ENCODE peak calls at places on chromosomes 1 and 21, in ten cellular contexts. B, W, L, C, D, R, Z, O, X and G are unnamed samples.

GRCh38 chr1:84327830-84328229 is 26.3 kb downstream of the SAMD13 start:
- DNase-seq in W (no peak), X (peak; percentile 11), R (no peak), L (no peak), B (no peak), Z (no peak), D (no peak), O (no peak), C (no peak), G (no peak)

GRCh38 chr1:240027059-240027462 is 64.6 kb upstream of the FMN2 start:
- DNase-seq in L (peak; percentile 35), W (peak; percentile 72), R (no peak), C (peak; percentile 60), O (peak; percentile 65), D (peak; percentile 62), X (peak; percentile 27), Z (no peak), B (no peak), G (peak; percentile 44)

GRCh38 chr1:54122992-54123391 is 29.8 kb downstream of the CDCP2 start:
- DNase-seq in X (no peak), W (no peak), Z (no peak), B (no peak), L (no peak), D (no peak), C (no peak), O (no peak), R (no peak), G (no peak)

GRCh38 chr1:230208619-230209261 is 141.7 kb downstream of the GALNT2 start:
- DNase-seq in D (peak; percentile 48), B (no peak), C (no peak), W (no peak), R (no peak), L (no peak), O (no peak), X (no peak), Z (no peak), G (no peak)

GRCh38 chr1:200979574-200980451 is 43.7 kb downstream of the KIF21B start:
- DNase-seq in W (peak; percentile 36), L (peak; percentile 52), X (no peak), O (peak; percentile 24), Z (no peak), D (peak; percentile 62), B (peak; percentile 43), C (peak; percentile 47), R (no peak), G (peak; percentile 30)

GRCh38 chr1:9352364-9353140 is 59.9 kb downstream of the SPSB1 start:
- DNase-seq in L (no peak), Z (no peak), X (no peak), C (no peak), O (no peak), R (no peak), B (no peak), W (no peak), D (peak; percentile 25), G (no peak)

GRCh38 chr1:215594640-215595039 is 27.5 kb downstream of the KCTD3 start:
- DNase-seq in W (peak; percentile 52), R (no peak), L (no peak), O (peak; percentile 22), D (no peak), B (no peak), C (no peak), X (no peak), Z (no peak), G (no peak)

GRCh38 chr1:91884459-91885290 is 1.3 kb downstream of the TGFBR3 start:
- DNase-seq in C (no peak), B (no peak), D (peak; percentile 36), W (no peak), R (no peak), O (no peak), X (peak; percentile 28), Z (peak; percentile 26), L (no peak), G (no peak)

GRCh38 chr21:45132841-45133573 is 58.6 kb downstream of the ADARB1 start:
- DNase-seq in W (no peak), C (no peak), B (no peak), O (no peak), D (no peak), R (no peak), X (no peak), Z (no peak), L (no peak), G (no peak)

GRCh38 chr1:246647513-246647912 is 76.7 kb upstream of the SCCPDH start:
- DNase-seq in W (peak; percentile 57), O (peak; percentile 82), C (no peak), B (no peak), L (no peak), R (no peak), X (no peak), D (no peak), Z (no peak), G (no peak)
- H3K4me3 ChIP-seq in W (no peak overlapping the region), O (no peak overlapping the region), C (no peak overlapping the region), B (no peak overlapping the region), L (no peak overlapping the region), R (no peak overlapping the region), X (no peak overlapping the region), D (no peak overlapping the region), Z (peak overlapping the region; percentile 30), G (no peak overlapping the region)

GRCh38 chr1:247862756-247863155 is 5.8 kb downstream of the TRIM58 start:
- DNase-seq in O (no peak), R (no peak), B (no peak), W (no peak), Z (no peak), C (no peak), X (no peak), D (no peak), L (no peak), G (no peak)

GRCh38 chr1:247855911-247856310 is 1.1 kb upstream of the TRIM58 start:
- DNase-seq in L (no peak), W (no peak), R (no peak), D (no peak), X (no peak), C (no peak), B (no peak), Z (no peak), O (no peak), G (no peak)

GRCh38 chr1:247857986-247858356 is 984 bp downstream of the TRIM58 start:
- DNase-seq in W (no peak), X (no peak), D (peak; percentile 20), O (peak; percentile 15), R (no peak), L (no peak), C (no peak), B (no peak), Z (no peak), G (no peak)

GRCh38 chr1:247854899-247855545 is 2.0 kb upstream of the TRIM58 start:
- DNase-seq in B (no peak), O (no peak), Z (no peak), D (no peak), W (no peak), C (no peak), R (no peak), L (no peak), X (no peak), G (no peak)

DNA sequence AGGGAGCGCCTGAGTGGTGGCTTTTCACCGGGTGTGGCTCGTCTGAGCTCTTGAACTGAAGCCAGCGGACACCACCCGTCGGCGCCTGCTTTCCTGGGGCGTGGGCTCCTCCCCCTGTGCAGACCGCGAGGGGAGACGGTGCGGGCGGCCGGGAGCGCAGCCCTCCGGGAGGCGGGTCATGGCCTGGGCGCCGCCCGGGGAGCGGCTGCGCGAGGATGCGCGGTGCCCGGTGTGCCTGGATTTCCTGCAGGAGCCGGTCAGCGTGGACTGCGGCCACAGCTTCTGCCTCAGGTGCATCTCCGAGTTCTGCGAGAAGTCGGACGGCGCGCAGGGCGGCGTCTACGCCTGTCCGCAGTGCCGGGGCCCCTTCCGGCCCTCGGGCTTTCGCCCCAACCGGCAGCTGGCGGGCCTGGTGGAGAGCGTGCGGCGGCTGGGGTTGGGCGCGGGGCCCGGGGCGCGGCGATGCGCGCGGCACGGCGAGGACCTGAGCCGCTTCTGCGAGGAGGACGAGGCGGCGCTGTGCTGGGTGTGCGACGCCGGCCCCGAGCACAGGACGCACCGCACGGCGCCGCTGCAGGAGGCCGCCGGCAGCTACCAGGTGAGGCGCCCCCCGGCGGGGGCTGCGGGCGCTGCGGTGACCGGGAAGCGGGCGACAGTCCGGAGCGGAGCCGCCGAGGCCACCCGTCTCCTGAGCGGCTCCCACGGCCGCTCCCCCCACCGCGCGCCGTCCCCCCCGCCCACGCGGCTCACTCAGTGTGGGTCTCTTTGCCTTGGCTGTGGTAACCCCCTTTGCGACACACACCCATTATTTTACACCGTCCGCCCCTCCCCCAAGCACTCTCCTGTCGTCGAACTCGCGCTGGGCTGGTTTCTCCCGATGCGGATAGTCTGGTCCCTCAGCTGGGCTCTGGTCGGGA is at the start of gene TRIM58:
- DNase-seq in L (no peak), O (peak; percentile 46), Z (no peak), B (no peak), C (no peak), W (no peak), R (peak; percentile 75), X (no peak), D (peak; percentile 63), G (no peak)
- TF ChIP-seq CTCF in L (no peak), O (no peak), Z (no peak), B (no peak), C (no peak), W (no peak), R (no peak), X (no peak), D (peak; percentile 17), G (no peak)

GRCh38 chr1:207311888-207312603 is 9.4 kb upstream of the CD55 start:
- DNase-seq in B (no peak), R (no peak), O (no peak), X (no peak), L (no peak), D (no peak), C (no peak), Z (no peak), W (no peak), G (no peak)

GRCh38 chr1:207312604-207312920 is 8.9 kb upstream of the CD55 start:
- DNase-seq in W (no peak), Z (no peak), L (no peak), C (no peak), B (no peak), X (no peak), R (no peak), O (no peak), D (no peak), G (no peak)

GRCh38 chr1:207308451-207309190 is 12.9 kb upstream of the CD55 start:
- DNase-seq in X (no peak), Z (no peak), O (no peak), C (no peak), R (no peak), L (no peak), D (no peak), W (no peak), B (no peak), G (no peak)

GRCh38 chr1:207306603-207307002 is 14.9 kb upstream of the CD55 start:
- DNase-seq in Z (no peak), D (no peak), X (no peak), C (no peak), O (no peak), L (no peak), R (no peak), B (no peak), W (no peak), G (no peak)

GRCh38 chr1:207309775-207310273 is 11.7 kb upstream of the CD55 start:
- DNase-seq in O (peak; percentile 85), D (peak; percentile 36), L (peak; percentile 65), X (peak; percentile 31), Z (no peak), R (no peak), W (peak; percentile 93), B (no peak), C (peak; percentile 78), G (peak; percentile 83)
- H3K4me3 ChIP-seq in O (no peak overlapping the region), D (no peak overlapping the region), L (no peak overlapping the region), X (no peak overlapping the region), Z (peak overlapping the region; percentile 13), R (peak overlapping the region; percentile 29), W (peak overlapping the region; percentile 3), B (peak overlapping the region; percentile 4), C (peak overlapping the region; percentile 29), G (no peak overlapping the region)

GRCh38 chr1:176543360-176544136 is 80.6 kb downstream of the PAPPA2 start:
- DNase-seq in B (no peak), D (no peak), Z (no peak), C (no peak), X (no peak), L (no peak), W (no peak), R (no peak), O (no peak), G (no peak)
- TF ChIP-seq CTCF in B (no peak), D (no peak), Z (no peak), C (no peak), X (no peak), L (no peak), W (no peak), R (no peak), O (no peak), G (no peak)